ENCODE peak calls at places on chromosome 14, in five cellular contexts. R is stimulated activated CD4-positive, alpha-beta T cell treated with anti-CD3 and anti-CD28 coated beads, Interleukin-4, amount 100 ng/mL, for 48 hours; L is posterior vena cava; G is glutamatergic neuron; A is SK-MEL-5. S is an unnamed sample.

GRCh38 chr14:76641541-76641940 is 119.7 kb upstream of the VASH1 start:
- DNase-seq in R (no peak), L (no peak), G (no peak), A (no peak), S (no peak)

GRCh38 chr14:84760506-84760905 is 769.4 kb upstream of the FLRT2 start:
- DNase-seq in R (no peak), L (no peak), G (no peak), A (no peak), S (no peak)

GRCh38 chr14:105850853-105851581 is 324.6 kb downstream of the TMEM121 start:
- DNase-seq in R (no peak), L (no peak), G (no peak), A (no peak), S (peak)

GRCh38 chr14:73180385-73180805 is 44.1 kb downstream of the PSEN1 start:
- DNase-seq in R (no peak), L (no peak), G (no peak), A (peak), S (no peak)

GRCh38 chr14:101252443-101253214 is 308.7 kb upstream of the DIO3 start:
- DNase-seq in R (no peak), L (peak), G (no peak), A (no peak), S (no peak)

GRCh38 chr14:22513066-22513812 is 75.8 kb downstream of the DAD1 start:
- DNase-seq in R (no peak), L (no peak), G (no peak), A (no peak), S (no peak)

GRCh38 chr14:50530358-50530757 is 2.0 kb downstream of the MAP4K5 start:
- DNase-seq in R (no peak), L (no peak), G (no peak), A (no peak), S (no peak)

GRCh38 chr14:31043379-31043778 is 17.2 kb upstream of the STRN3 start:
- DNase-seq in R (no peak), L (no peak), G (no peak), A (no peak), S (no peak)

GRCh38 chr14:105891631-105892452 is 365.5 kb downstream of the TMEM121 start:
- DNase-seq in R (no peak), L (peak), G (no peak), A (no peak), S (no peak)

GRCh38 chr14:91343051-91343450 is 74.6 kb downstream of the CCDC88C start:
- DNase-seq in R (no peak), L (no peak), G (no peak), A (no peak), S (no peak)

GRCh38 chr14:39568809-39569538 is 136.7 kb upstream of the FBXO33 start:
- DNase-seq in R (no peak), L (no peak), G (no peak), A (no peak), S (no peak)

GRCh38 chr14:52974406-52974805 is 23.6 kb upstream of the FERMT2 start:
- DNase-seq in R (no peak), L (no peak), G (no peak), A (no peak), S (no peak)

GRCh38 chr14:69532561-69533335 is 41.9 kb downstream of the CCDC177 start:
- DNase-seq in R (no peak), L (no peak), G (no peak), A (no peak), S (no peak)

GRCh38 chr14:73645248-73645610 is 443 bp downstream of the DNAL1 start:
- DNase-seq in R (no peak), L (no peak), G (no peak), A (no peak), S (no peak)

GRCh38 chr14:45902241-45902640 is 649.2 kb upstream of the MIS18BP1 start:
- DNase-seq in R (no peak), L (no peak), G (no peak), A (no peak), S (no peak)

GRCh38 chr14:93267149-93267711 is 60.2 kb downstream of the UBR7 start:
- DNase-seq in R (no peak), L (no peak), G (no peak), A (no peak), S (no peak)

GRCh38 chr14:66824251-66824650 is 316.3 kb downstream of the GPHN start:
- DNase-seq in R (no peak), L (no peak), G (no peak), A (peak), S (no peak)

GRCh38 chr14:103495854-103496253 is 26.8 kb downstream of the CKB start:
- DNase-seq in R (no peak), L (peak), G (no peak), A (no peak), S (no peak)

GRCh38 chr14:105602243-105602750 is 75.9 kb downstream of the TMEM121 start:
- DNase-seq in R (no peak), L (no peak), G (no peak), A (no peak), S (no peak)

GRCh38 chr14:106268013-106268727 is 741.8 kb downstream of the TMEM121 start:
- DNase-seq in R (peak), L (peak), G (no peak), A (peak), S (peak)

GRCh38 chr14:42424501-42424900 is 817.8 kb downstream of the LRFN5 start:
- DNase-seq in R (no peak), L (no peak), G (no peak), A (no peak), S (no peak)

GRCh38 chr14:75380656-75381055 is 47.2 kb upstream of the JDP2 start:
- DNase-seq in R (no peak), L (no peak), G (no peak), A (no peak), S (no peak)